ENCODE peak calls at places on chromosomes 3 and 15, in five cellular contexts. B is lower lobe of right lung, L is tibial artery, G is heart left ventricle, N is A549. U is an unnamed sample. For H3K9me3, the result is how much of the 10 kb centered on the place peaks cover.

GRCh38 chr15:45948226-45948625 is 313.4 kb downstream of the SQOR start:
- DNase-seq in B (no peak), L (no peak), G (no peak), N (no peak), U (no peak)

GRCh38 chr3:131655076-131655685 is 152.4 kb upstream of the MRPL3 start:
- DNase-seq in B (no peak), L (no peak), G (no peak), N (no peak), U (no peak)

GRCh38 chr15:70566047-70566835 is 197.1 kb downstream of the UACA start:
- DNase-seq in B (no peak), L (no peak), G (no peak), N (no peak), U (peak)

GRCh38 chr15:90085565-90085964 is 16.7 kb downstream of the IDH2 start:
- DNase-seq in B (no peak), L (no peak), G (no peak), N (no peak), U (no peak)

GRCh38 chr3:127137113-127137512 is 55.8 kb upstream of the PRR23E start:
- DNase-seq in B (no peak), L (no peak), G (peak), N (no peak), U (no peak)

GRCh38 chr3:47890037-47890831 is 87.3 kb downstream of the DHX30 start:
- DNase-seq in B (no peak), L (no peak), G (no peak), N (no peak), U (no peak)

GRCh38 chr3:160735801-160736200 is 20.2 kb upstream of the PPM1L start:
- DNase-seq in B (no peak), L (no peak), G (peak), N (no peak), U (peak)

GRCh38 chr3:7392206-7392605 is 531.3 kb downstream of the GRM7 start:
- DNase-seq in B (no peak), L (no peak), G (no peak), N (no peak), U (no peak)

GRCh38 chr3:110352841-110353595 is 718.6 kb upstream of the NECTIN3 start:
- DNase-seq in B (no peak), L (no peak), G (no peak), N (no peak), U (no peak)

GRCh38 chr3:128254066-128254590 is 100.8 kb downstream of the EEFSEC start:
- DNase-seq in B (no peak), L (no peak), G (no peak), N (no peak), U (no peak)

GRCh38 chr3:184262166-184262926 is 993 bp upstream of the CAMK2N2 start:
- DNase-seq in B (no peak), L (no peak), G (no peak), N (no peak), U (peak)

GRCh38 chr3:70863049-70863448 is 550.6 kb upstream of the MDFIC2 start:
- DNase-seq in B (no peak), L (no peak), G (no peak), N (no peak), U (no peak)

GRCh38 chr3:136211547-136211946 is 15.4 kb upstream of the MSL2 start:
- DNase-seq in B (no peak), L (no peak), G (no peak), N (no peak), U (no peak)

GRCh38 chr3:9994086-9994844 is 7.6 kb upstream of the EMC3 start:
- DNase-seq in B (no peak), L (no peak), G (no peak), N (no peak), U (no peak)

GRCh38 chr15:85588657-85589056 is 206.1 kb downstream of the KLHL25 start:
- DNase-seq in B (no peak), L (no peak), G (no peak), N (no peak), U (peak)

GRCh38 chr3:108125151-108125540 is 34.3 kb upstream of the CD47 start:
- DNase-seq in B (no peak), L (no peak), G (no peak), N (no peak), U (no peak)

GRCh38 chr3:188037116-188037718 is 116.7 kb upstream of the LPP start:
- DNase-seq in B (no peak), L (no peak), G (no peak), N (peak), U (peak)

GRCh38 chr3:151709847-151710246 is 23.9 kb upstream of the AADACL2 start:
- DNase-seq in B (no peak), L (no peak), G (no peak), N (no peak), U (no peak)

GRCh38 chr3:190281308-190282051 is 40.8 kb downstream of the CLDN1 start:
- DNase-seq in B (no peak), L (no peak), G (no peak), N (no peak), U (no peak)

GRCh38 chr15:23897091-23897490 is 210.0 kb upstream of the NDN start:
- DNase-seq in B (no peak), L (no peak), G (no peak), N (no peak), U (no peak)

GRCh38 chr3:75218577-75218976 is 445.6 kb upstream of the FRG2C start:
- DNase-seq in B (no peak), L (no peak), G (no peak), N (no peak), U (no peak)

GRCh38 chr15:48869966-48870365 is 8.0 kb upstream of the EID1 start:
- DNase-seq in B (no peak), L (no peak), G (no peak), N (no peak), U (no peak)

GRCh38 chr15:49247556-49248102 is 77.6 kb downstream of the GALK2 start:
- DNase-seq in B (no peak), L (no peak), G (no peak), N (no peak), U (no peak)

GRCh38 chr15:65819563-65819960 is 27.5 kb upstream of the DENND4A start:
- DNase-seq in B (no peak), L (no peak), G (no peak), N (no peak), U (no peak)

GRCh38 chr15:73850228-73850627 is 23.1 kb upstream of the TBC1D21 start:
- DNase-seq in B (no peak), L (no peak), G (no peak), N (no peak), U (no peak)

GRCh38 chr15:73849641-73850040 is 23.7 kb upstream of the TBC1D21 start:
- DNase-seq in B (no peak), L (no peak), G (no peak), N (no peak), U (no peak)

GRCh38 chr15:73852507-73852906 is 20.9 kb upstream of the TBC1D21 start:
- DNase-seq in B (no peak), L (no peak), G (no peak), N (no peak), U (no peak)

GRCh38 chr15:73854265-73854664 is 19.1 kb upstream of the TBC1D21 start:
- DNase-seq in B (no peak), L (no peak), G (no peak), N (no peak), U (no peak)

DNA sequence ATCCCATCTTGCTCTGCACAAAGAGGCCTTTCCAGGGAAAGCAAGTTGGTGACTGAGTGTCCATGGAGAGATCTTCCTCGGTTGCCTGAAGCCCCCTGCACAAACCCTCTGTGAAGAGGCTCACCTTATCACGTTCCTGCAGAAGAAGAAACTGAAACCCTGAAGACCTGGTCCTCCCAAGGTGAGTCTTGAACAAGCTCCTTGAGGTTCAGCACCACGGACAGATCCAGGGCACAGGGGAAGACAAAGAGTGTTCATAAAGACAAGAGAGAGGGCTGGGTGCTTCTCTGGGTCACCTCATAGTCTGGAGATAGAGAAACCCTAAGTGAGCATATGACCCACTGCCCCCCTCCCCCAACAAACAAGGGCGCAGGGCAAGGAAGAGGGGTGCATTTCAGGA is 21.7 kb upstream of the TBC1D21 start:
- DNase-seq in B (no peak), L (no peak), G (no peak), N (peak), U (peak)
- H3K4me3 ChIP-seq in B (no peak), L (no peak), G (no peak), N (no peak), U (no peak)

GRCh38 chr15:81921163-81921562 is 124.7 kb downstream of the MEX3B start:
- DNase-seq in B (no peak), L (no peak), G (no peak), N (no peak), U (no peak)
- H3K9me3 ChIP-seq in B (under half), L (under half), G (under half), N (under half), U (under half)

GRCh38 chr3:4986611-4987373 is 7.6 kb downstream of the BHLHE40 start:
- DNase-seq in B (peak), L (peak), G (peak), N (peak), U (peak)

GRCh38 chr3:4988815-4989648 is 9.8 kb downstream of the BHLHE40 start:
- DNase-seq in B (no peak), L (peak), G (peak), N (peak), U (peak)

GRCh38 chr3:4989649-4989966 is 10.4 kb downstream of the BHLHE40 start:
- DNase-seq in B (no peak), L (no peak), G (no peak), N (no peak), U (no peak)

GRCh38 chr3:4986175-4986610 is 7.0 kb downstream of the BHLHE40 start:
- DNase-seq in B (no peak), L (no peak), G (no peak), N (no peak), U (peak)

GRCh38 chr3:4987374-4988296 is 8.4 kb downstream of the BHLHE40 start:
- DNase-seq in B (no peak), L (no peak), G (no peak), N (no peak), U (no peak)
- H3K4me3 ChIP-seq in B (peak), L (peak), G (peak), N (no peak), U (peak)

GRCh38 chr3:197241173-197241572 is 57.2 kb downstream of the DLG1 start:
- DNase-seq in B (no peak), L (no peak), G (no peak), N (no peak), U (no peak)

GRCh38 chr3:197238842-197239241 is 59.6 kb downstream of the DLG1 start:
- DNase-seq in B (no peak), L (no peak), G (no peak), N (no peak), U (no peak)

GRCh38 chr3:197242784-197243432 is 55.5 kb downstream of the DLG1 start:
- DNase-seq in B (no peak), L (no peak), G (no peak), N (peak), U (peak)

GRCh38 chr3:197237897-197238296 is 60.5 kb downstream of the DLG1 start:
- DNase-seq in B (no peak), L (no peak), G (no peak), N (no peak), U (no peak)

GRCh38 chr3:197239857-197240256 is 58.6 kb downstream of the DLG1 start:
- DNase-seq in B (no peak), L (no peak), G (no peak), N (no peak), U (no peak)
- H3K9me3 ChIP-seq in B (under half), L (under half), G (under half), N (under half), U (under half)

U was measured in hepatocyte.